ENCODE peak calls at places on chromosomes 4 and X, in ten cellular contexts. H is suprapubic skin; M is tibial artery; Q is HCT116; Y is stomach; F is spleen; R is right cardiac atrium; T is CD4-positive, alpha-beta memory T cell; A is PC-3; O is IMR-90. P is an unnamed sample.

GRCh38 chr4:139815646-139816601 is 150.3 kb downstream of the MGST2 start:
- DNase-seq in H (no peak), M (peak; percentile 71), Q (no peak), Y (no peak), F (no peak), R (peak; percentile 78), T (no peak), A (peak; percentile 56), O (peak; percentile 90), P (peak; percentile 77)

GRCh38 chr4:187929024-187929423 is 66.5 kb upstream of the ZFP42 start:
- DNase-seq in H (no peak), M (no peak), Q (peak; percentile 33), Y (no peak), F (no peak), R (no peak), T (no peak), A (peak; percentile 31), O (no peak), P (no peak)

GRCh38 chrX:119008122-119008744 is 33.8 kb downstream of the LONRF3 start:
- DNase-seq in H (no peak), M (no peak), Q (no peak), Y (peak; percentile 28), F (no peak), R (no peak), T (peak; percentile 23), A (peak; percentile 42), O (peak; percentile 30), P (peak; percentile 20)

GRCh38 chrX:5113128-5113527 is 1115.5 kb downstream of the NLGN4X start:
- DNase-seq in H (no peak), M (no peak), Q (no peak), Y (no peak), F (no peak), R (no peak), T (no peak), A (peak; percentile 65), O (no peak), P (no peak)

GRCh38 chr4:149645790-149646189 is 169.9 kb downstream of the IQCM start:
- DNase-seq in H (no peak), M (no peak), Q (no peak), Y (no peak), F (no peak), R (no peak), T (no peak), A (peak; percentile 24), O (no peak), P (no peak)

GRCh38 chr4:130760246-130760645 is 1664.3 kb downstream of the C4orf33 start:
- DNase-seq in H (no peak), M (no peak), Q (no peak), Y (no peak), F (no peak), R (no peak), T (no peak), A (no peak), O (no peak), P (no peak)

GRCh38 chr4:183182873-183183725 is 84.0 kb downstream of the WWC2 start:
- DNase-seq in H (no peak), M (peak; percentile 45), Q (peak; percentile 70), Y (no peak), F (no peak), R (no peak), T (peak; percentile 13), A (peak; percentile 64), O (peak; percentile 91), P (peak; percentile 93)

GRCh38 chr4:177455591-177455990 is 13.4 kb upstream of the AGA start:
- DNase-seq in H (no peak), M (no peak), Q (no peak), Y (no peak), F (no peak), R (no peak), T (no peak), A (no peak), O (peak; percentile 81), P (peak; percentile 59)

GRCh38 chrX:153878969-153879653 is 6.9 kb downstream of the L1CAM start:
- DNase-seq in H (no peak), M (no peak), Q (no peak), Y (no peak), F (peak; percentile 62), R (no peak), T (no peak), A (no peak), O (no peak), P (no peak)

GRCh38 chrX:130539721-130540321 is 138.0 kb downstream of the RBMX2 start:
- DNase-seq in H (no peak), M (peak; percentile 22), Q (peak; percentile 27), Y (peak; percentile 46), F (no peak), R (peak; percentile 45), T (peak; percentile 21), A (peak; percentile 63), O (peak; percentile 45), P (peak; percentile 35)

GRCh38 chr4:110798682-110799081 is 175.8 kb upstream of the PITX2 start:
- DNase-seq in H (no peak), M (peak; percentile 19), Q (no peak), Y (no peak), F (no peak), R (no peak), T (no peak), A (no peak), O (no peak), P (no peak)

GRCh38 chr4:170090667-170091052 is 904 bp upstream of the AADAT start:
- DNase-seq in H (no peak), M (no peak), Q (no peak), Y (no peak), F (no peak), R (no peak), T (no peak), A (peak; percentile 40), O (peak; percentile 13), P (no peak)
- H3K27ac ChIP-seq in H (no peak overlapping the region), M (no peak overlapping the region), Q (peak overlapping the region; percentile 54), Y (no peak overlapping the region), F (no peak overlapping the region), R (no peak overlapping the region), T (no peak overlapping the region), A (no peak overlapping the region), O (no peak overlapping the region), P (no peak overlapping the region)

GRCh38 chr4:3121110-3121509 is 46.6 kb downstream of the HTT start:
- DNase-seq in H (no peak), M (no peak), Q (no peak), Y (no peak), F (no peak), R (no peak), T (no peak), A (no peak), O (no peak), P (no peak)

GRCh38 chr4:3124070-3124767 is 49.7 kb downstream of the HTT start:
- DNase-seq in H (no peak), M (no peak), Q (no peak), Y (no peak), F (no peak), R (no peak), T (no peak), A (no peak), O (no peak), P (no peak)

GRCh38 chr4:3121596-3121995 is 47.1 kb downstream of the HTT start:
- DNase-seq in H (no peak), M (no peak), Q (no peak), Y (no peak), F (no peak), R (no peak), T (no peak), A (no peak), O (no peak), P (no peak)

GRCh38 chr4:3123201-3123671 is 48.8 kb downstream of the HTT start:
- DNase-seq in H (no peak), M (no peak), Q (no peak), Y (no peak), F (no peak), R (no peak), T (no peak), A (no peak), O (peak; percentile 59), P (peak; percentile 37)

GRCh38 chr4:3122081-3122563 is 47.6 kb downstream of the HTT start:
- DNase-seq in H (no peak), M (no peak), Q (no peak), Y (no peak), F (no peak), R (peak; percentile 58), T (no peak), A (no peak), O (peak; percentile 81), P (peak; percentile 51)
- H3K4me3 ChIP-seq in H (no peak overlapping the region), M (no peak overlapping the region), Q (no peak overlapping the region), Y (no peak overlapping the region), F (no peak overlapping the region), R (no peak overlapping the region), T (no peak overlapping the region), A (no peak overlapping the region), O (no peak overlapping the region), P (no peak overlapping the region)

GRCh38 chr4:8113611-8114343 is 44.8 kb downstream of the ABLIM2 start:
- DNase-seq in H (no peak), M (no peak), Q (no peak), Y (no peak), F (peak; percentile 71), R (peak; percentile 53), T (no peak), A (no peak), O (no peak), P (no peak)
- H3K27ac ChIP-seq in H (peak overlapping the region; percentile 22), M (no peak overlapping the region), Q (no peak overlapping the region), Y (peak overlapping the region; percentile 64), F (peak overlapping the region; percentile 62), R (peak overlapping the region; percentile 70), T (no peak overlapping the region), A (no peak overlapping the region), O (no peak overlapping the region), P (no peak overlapping the region)

GRCh38 chr4:23993373-23993772 is 103.5 kb upstream of the PPARGC1A start:
- DNase-seq in H (no peak), M (no peak), Q (no peak), Y (no peak), F (no peak), R (no peak), T (no peak), A (no peak), O (no peak), P (no peak)

GRCh38 chr4:23986270-23986669 is 96.4 kb upstream of the PPARGC1A start:
- DNase-seq in H (no peak), M (no peak), Q (no peak), Y (no peak), F (no peak), R (no peak), T (no peak), A (no peak), O (no peak), P (no peak)

DNA sequence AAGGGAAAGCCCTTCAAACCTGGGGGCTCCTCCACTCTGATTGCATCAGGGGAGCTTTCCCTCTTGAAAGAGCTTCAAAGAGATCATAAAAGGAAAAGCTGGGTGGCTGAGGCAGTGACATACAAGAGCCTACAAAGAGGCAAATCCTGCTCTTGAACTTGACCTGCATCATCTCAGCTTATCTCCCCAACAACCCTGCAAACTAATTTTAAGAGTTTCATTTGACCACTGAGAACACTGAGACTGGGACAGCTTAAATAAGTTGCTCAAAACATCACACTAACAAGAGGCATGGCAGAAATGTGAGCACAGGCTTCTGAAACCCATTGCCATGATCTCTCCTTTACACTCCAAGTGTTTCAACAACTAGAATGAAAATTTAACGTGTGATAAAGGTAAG is 101.6 kb upstream of the PPARGC1A start:
- DNase-seq in H (no peak), M (no peak), Q (no peak), Y (no peak), F (no peak), R (no peak), T (no peak), A (no peak), O (no peak), P (no peak)
- H3K4me3 ChIP-seq in H (no peak overlapping the region), M (no peak overlapping the region), Q (no peak overlapping the region), Y (no peak overlapping the region), F (no peak overlapping the region), R (no peak overlapping the region), T (no peak overlapping the region), A (no peak overlapping the region), O (no peak overlapping the region), P (no peak overlapping the region)

GRCh38 chr4:48196758-48197504 is 62.9 kb upstream of the TXK start:
- DNase-seq in H (no peak), M (no peak), Q (no peak), Y (no peak), F (no peak), R (no peak), T (no peak), A (no peak), O (no peak), P (no peak)
- H3K27ac ChIP-seq in H (no peak overlapping the region), M (no peak overlapping the region), Q (no peak overlapping the region), Y (no peak overlapping the region), F (no peak overlapping the region), R (no peak overlapping the region), T (no peak overlapping the region), A (no peak overlapping the region), O (no peak overlapping the region), P (no peak overlapping the region)